ENCODE peak calls at places on chromosome 5, in eight cellular contexts. One of them, this sample, is unnamed.

GRCh38 chr5:35094966-35095365 is 47.2 kb upstream of the AGXT2 start:
- DNase-seq in HepG2: no peak
- DNase-seq in IMR-90: no peak
- DNase-seq in tibial artery: no peak
- DNase-seq in cardiac muscle cell: no peak
- DNase-seq in HCT116: no peak
- DNase-seq in heart right ventricle: no peak
- DNase-seq in Panc1: no peak
- DNase-seq in this sample: no peak

GRCh38 chr5:169253071-169253470 is 47.9 kb downstream of the SLIT3 start:
- DNase-seq in tibial artery: no peak
- DNase-seq in HCT116: no peak
- DNase-seq in IMR-90: no peak
- DNase-seq in cardiac muscle cell: no peak
- DNase-seq in HepG2: no peak
- DNase-seq in Panc1: no peak
- DNase-seq in heart right ventricle: no peak
- DNase-seq in this sample: no peak

GRCh38 chr5:178232124-178232919 is at the start of gene PHYKPL:
- DNase-seq in HCT116: peak; percentile 44
- DNase-seq in HepG2: peak; percentile 36
- DNase-seq in tibial artery: peak; percentile 56
- DNase-seq in cardiac muscle cell: peak; percentile 82
- DNase-seq in heart right ventricle: peak; percentile 59
- DNase-seq in Panc1: no peak
- DNase-seq in IMR-90: peak; percentile 58
- DNase-seq in this sample: no peak

GRCh38 chr5:1285141-1285540 is 9.7 kb downstream of the TERT start:
- DNase-seq in Panc1: no peak
- DNase-seq in IMR-90: no peak
- DNase-seq in heart right ventricle: no peak
- DNase-seq in tibial artery: no peak
- DNase-seq in HepG2: no peak
- DNase-seq in HCT116: no peak
- DNase-seq in cardiac muscle cell: no peak
- DNase-seq in this sample: no peak

GRCh38 chr5:163913548-163913947 is 408.1 kb downstream of the MAT2B start:
- DNase-seq in Panc1: no peak
- DNase-seq in HepG2: no peak
- DNase-seq in IMR-90: peak; percentile 14
- DNase-seq in tibial artery: no peak
- DNase-seq in cardiac muscle cell: peak; percentile 21
- DNase-seq in heart right ventricle: no peak
- DNase-seq in HCT116: no peak
- DNase-seq in this sample: no peak

GRCh38 chr5:147234825-147235635 is at the start of gene STK32A:
- DNase-seq in heart right ventricle: no peak
- DNase-seq in HCT116: no peak
- DNase-seq in HepG2: no peak
- DNase-seq in Panc1: no peak
- DNase-seq in cardiac muscle cell: peak; percentile 25
- DNase-seq in IMR-90: no peak
- DNase-seq in tibial artery: peak; percentile 43
- DNase-seq in this sample: peak; percentile 4

GRCh38 chr5:1840741-1841521 is 39.7 kb downstream of the NDUFS6 start:
- DNase-seq in HepG2: no peak
- DNase-seq in Panc1: no peak
- DNase-seq in tibial artery: no peak
- DNase-seq in HCT116: no peak
- DNase-seq in cardiac muscle cell: peak; percentile 8
- DNase-seq in IMR-90: no peak
- DNase-seq in heart right ventricle: peak; percentile 54
- DNase-seq in this sample: no peak

GRCh38 chr5:139655727-139656271 is 7.7 kb downstream of the CXXC5 start:
- DNase-seq in cardiac muscle cell: no peak
- DNase-seq in IMR-90: peak; percentile 69
- DNase-seq in HepG2: peak; percentile 76
- DNase-seq in tibial artery: peak; percentile 63
- DNase-seq in Panc1: no peak
- DNase-seq in HCT116: no peak
- DNase-seq in heart right ventricle: peak; percentile 77
- DNase-seq in this sample: no peak

GRCh38 chr5:153960269-153961215 is 78.2 kb downstream of the FAM114A2 start:
- DNase-seq in HCT116: no peak
- DNase-seq in HepG2: no peak
- DNase-seq in heart right ventricle: no peak
- DNase-seq in Panc1: no peak
- DNase-seq in cardiac muscle cell: peak; percentile 14
- DNase-seq in IMR-90: no peak
- DNase-seq in tibial artery: no peak
- DNase-seq in this sample: no peak

GRCh38 chr5:14264605-14265316 is 121.6 kb downstream of the TRIO start:
- DNase-seq in heart right ventricle: peak; percentile 88
- DNase-seq in Panc1: peak; percentile 89
- DNase-seq in IMR-90: peak; percentile 94
- DNase-seq in tibial artery: peak; percentile 87
- DNase-seq in cardiac muscle cell: peak; percentile 93
- DNase-seq in HCT116: peak; percentile 71
- DNase-seq in HepG2: peak; percentile 78
- DNase-seq in this sample: peak; percentile 71

GRCh38 chr5:125342938-125343401 is 596.5 kb upstream of the ZNF608 start:
- DNase-seq in HCT116: no peak
- DNase-seq in Panc1: no peak
- DNase-seq in IMR-90: peak; percentile 84
- DNase-seq in cardiac muscle cell: peak; percentile 68
- DNase-seq in HepG2: no peak
- DNase-seq in tibial artery: no peak
- DNase-seq in heart right ventricle: no peak
- DNase-seq in this sample: no peak

GRCh38 chr5:119291056-119291455 is 64.8 kb upstream of the TNFAIP8 start:
- DNase-seq in IMR-90: no peak
- DNase-seq in cardiac muscle cell: no peak
- DNase-seq in tibial artery: no peak
- DNase-seq in Panc1: no peak
- DNase-seq in heart right ventricle: no peak
- DNase-seq in HCT116: no peak
- DNase-seq in HepG2: no peak
- DNase-seq in this sample: no peak
- H3K4me3 ChIP-seq in IMR-90: no peak overlapping the region
- H3K4me3 ChIP-seq in cardiac muscle cell: no peak overlapping the region
- H3K4me3 ChIP-seq in tibial artery: peak overlapping the region; percentile 9
- H3K4me3 ChIP-seq in Panc1: no peak overlapping the region
- H3K4me3 ChIP-seq in heart right ventricle: no peak overlapping the region
- H3K4me3 ChIP-seq in HCT116: no peak overlapping the region
- H3K4me3 ChIP-seq in HepG2: no peak overlapping the region
- H3K4me3 ChIP-seq in this sample: no peak overlapping the region

GRCh38 chr5:15286659-15287058 is 213.3 kb upstream of the FBXL7 start:
- DNase-seq in cardiac muscle cell: peak; percentile 47
- DNase-seq in IMR-90: no peak
- DNase-seq in Panc1: no peak
- DNase-seq in heart right ventricle: peak; percentile 13
- DNase-seq in tibial artery: no peak
- DNase-seq in HCT116: no peak
- DNase-seq in HepG2: no peak
- DNase-seq in this sample: no peak
- TF ChIP-seq CTCF in cardiac muscle cell: peak; percentile 37
- TF ChIP-seq CTCF in IMR-90: no peak
- TF ChIP-seq CTCF in Panc1: no peak
- TF ChIP-seq CTCF in heart right ventricle: peak; percentile 26
- TF ChIP-seq CTCF in tibial artery: peak; percentile 17
- TF ChIP-seq CTCF in HCT116: no peak
- TF ChIP-seq CTCF in HepG2: peak; percentile 41
- TF ChIP-seq CTCF in this sample: no peak

GRCh38 chr5:112351225-112351624 is 67.9 kb downstream of the EPB41L4A start:
- DNase-seq in cardiac muscle cell: no peak
- DNase-seq in tibial artery: no peak
- DNase-seq in IMR-90: no peak
- DNase-seq in HepG2: no peak
- DNase-seq in heart right ventricle: no peak
- DNase-seq in Panc1: no peak
- DNase-seq in HCT116: no peak
- DNase-seq in this sample: no peak

GRCh38 chr5:112348387-112348786 is 70.7 kb downstream of the EPB41L4A start:
- DNase-seq in tibial artery: no peak
- DNase-seq in cardiac muscle cell: no peak
- DNase-seq in HCT116: no peak
- DNase-seq in Panc1: no peak
- DNase-seq in heart right ventricle: no peak
- DNase-seq in HepG2: no peak
- DNase-seq in IMR-90: no peak
- DNase-seq in this sample: no peak

GRCh38 chr5:112353678-112354077 is 65.4 kb downstream of the EPB41L4A start:
- DNase-seq in IMR-90: no peak
- DNase-seq in heart right ventricle: no peak
- DNase-seq in tibial artery: no peak
- DNase-seq in HepG2: no peak
- DNase-seq in Panc1: no peak
- DNase-seq in HCT116: no peak
- DNase-seq in cardiac muscle cell: no peak
- DNase-seq in this sample: no peak

GRCh38 chr5:112348915-112349314 is 70.2 kb downstream of the EPB41L4A start:
- DNase-seq in tibial artery: no peak
- DNase-seq in cardiac muscle cell: no peak
- DNase-seq in HepG2: no peak
- DNase-seq in Panc1: no peak
- DNase-seq in IMR-90: no peak
- DNase-seq in heart right ventricle: no peak
- DNase-seq in HCT116: no peak
- DNase-seq in this sample: no peak

GRCh38 chr5:112350626-112351025 is 68.5 kb downstream of the EPB41L4A start:
- DNase-seq in heart right ventricle: no peak
- DNase-seq in Panc1: no peak
- DNase-seq in HCT116: no peak
- DNase-seq in tibial artery: no peak
- DNase-seq in IMR-90: no peak
- DNase-seq in cardiac muscle cell: no peak
- DNase-seq in HepG2: no peak
- DNase-seq in this sample: no peak
- H3K27me3 ChIP-seq in heart right ventricle: no peaks in the 10 kb centered on the region
- H3K27me3 ChIP-seq in Panc1: no peaks in the 10 kb centered on the region
- H3K27me3 ChIP-seq in HCT116: no peaks in the 10 kb centered on the region
- H3K27me3 ChIP-seq in tibial artery: no peaks in the 10 kb centered on the region
- H3K27me3 ChIP-seq in IMR-90: no peaks in the 10 kb centered on the region
- H3K27me3 ChIP-seq in cardiac muscle cell: no peaks in the 10 kb centered on the region
- H3K27me3 ChIP-seq in HepG2: no peaks in the 10 kb centered on the region
- H3K27me3 ChIP-seq in this sample: no peaks in the 10 kb centered on the region

DNA sequence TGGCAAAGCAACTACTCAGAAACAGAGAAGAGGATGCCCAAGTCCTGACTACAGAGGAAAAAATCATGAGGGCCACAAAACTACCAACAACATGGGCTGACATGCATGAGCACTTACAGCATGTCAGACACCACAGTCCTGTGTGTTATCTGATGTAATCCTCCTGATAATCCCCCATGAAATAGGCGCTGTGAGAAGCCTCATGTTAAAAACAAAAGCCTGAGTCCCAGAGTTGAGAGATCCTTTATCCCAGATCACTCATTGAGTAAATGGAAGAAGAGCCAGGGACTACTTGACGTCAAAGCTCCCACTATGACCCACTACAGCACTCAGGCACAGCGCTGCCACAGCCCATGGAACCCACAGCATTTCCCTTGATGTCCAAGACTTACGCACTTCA is 7.2 kb upstream of the SPOCK1 start:
- DNase-seq in cardiac muscle cell: no peak
- DNase-seq in Panc1: no peak
- DNase-seq in IMR-90: no peak
- DNase-seq in tibial artery: no peak
- DNase-seq in heart right ventricle: no peak
- DNase-seq in HCT116: no peak
- DNase-seq in HepG2: no peak
- DNase-seq in this sample: no peak
- H3K4me3 ChIP-seq in cardiac muscle cell: no peak overlapping the region
- H3K4me3 ChIP-seq in Panc1: no peak overlapping the region
- H3K4me3 ChIP-seq in IMR-90: no peak overlapping the region
- H3K4me3 ChIP-seq in tibial artery: no peak overlapping the region
- H3K4me3 ChIP-seq in heart right ventricle: no peak overlapping the region
- H3K4me3 ChIP-seq in HCT116: no peak overlapping the region
- H3K4me3 ChIP-seq in HepG2: no peak overlapping the region
- H3K4me3 ChIP-seq in this sample: no peak overlapping the region

DNA sequence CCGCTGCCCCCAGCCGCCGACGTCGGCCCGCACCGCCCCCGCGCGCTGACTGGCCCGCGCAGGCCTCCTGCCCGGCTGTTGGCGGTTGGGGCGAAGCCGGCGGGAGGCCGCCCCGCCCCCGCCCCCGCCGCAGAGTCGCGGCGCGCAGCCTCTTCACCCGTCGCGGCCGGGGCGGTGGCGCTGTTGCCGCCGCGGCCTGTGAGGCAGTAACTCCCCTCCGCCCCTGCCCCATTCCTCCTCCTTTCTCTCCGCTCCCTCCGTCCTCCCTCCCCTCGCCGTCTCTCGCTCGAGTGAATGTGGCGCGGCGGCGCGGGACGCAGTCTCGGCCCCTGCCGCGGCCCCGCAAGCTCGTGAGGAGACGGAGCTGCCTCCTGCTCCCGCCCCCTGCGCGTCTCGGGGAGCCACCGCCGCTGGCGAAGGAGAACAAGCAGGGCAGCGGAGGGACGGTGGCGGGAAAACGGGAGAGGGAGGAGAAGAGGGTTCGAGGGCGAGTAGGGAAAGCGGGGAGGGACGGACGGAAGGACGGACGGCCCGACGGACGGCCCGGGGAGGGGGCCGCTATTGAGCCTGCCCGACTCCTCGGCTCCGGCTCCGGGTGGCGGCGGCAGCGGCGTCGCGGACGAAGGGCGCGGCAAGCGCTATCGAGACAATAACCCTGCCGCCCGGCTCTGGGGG is 637 bp upstream of the ERBIN start:
- DNase-seq in tibial artery: peak; percentile 68
- DNase-seq in HepG2: peak; percentile 74
- DNase-seq in cardiac muscle cell: peak; percentile 94
- DNase-seq in heart right ventricle: peak; percentile 82
- DNase-seq in IMR-90: peak; percentile 85
- DNase-seq in Panc1: no peak
- DNase-seq in HCT116: peak; percentile 47
- DNase-seq in this sample: no peak
- TF ChIP-seq CTCF in tibial artery: peak; percentile 35
- TF ChIP-seq CTCF in HepG2: peak; percentile 76
- TF ChIP-seq CTCF in cardiac muscle cell: peak; percentile 33
- TF ChIP-seq CTCF in heart right ventricle: peak; percentile 27
- TF ChIP-seq CTCF in IMR-90: peak; percentile 51
- TF ChIP-seq CTCF in Panc1: peak; percentile 80
- TF ChIP-seq CTCF in HCT116: peak; percentile 27
- TF ChIP-seq CTCF in this sample: peak; percentile 8

GRCh38 chr5:118980017-118980416 is 8.3 kb downstream of the DTWD2 start:
- DNase-seq in heart right ventricle: no peak
- DNase-seq in IMR-90: no peak
- DNase-seq in cardiac muscle cell: no peak
- DNase-seq in HCT116: no peak
- DNase-seq in Panc1: no peak
- DNase-seq in tibial artery: no peak
- DNase-seq in HepG2: peak; percentile 68
- DNase-seq in this sample: no peak

GRCh38 chr5:118984602-118985001 is 3.7 kb downstream of the DTWD2 start:
- DNase-seq in IMR-90: peak; percentile 65
- DNase-seq in cardiac muscle cell: peak; percentile 17
- DNase-seq in HepG2: no peak
- DNase-seq in Panc1: no peak
- DNase-seq in tibial artery: no peak
- DNase-seq in heart right ventricle: no peak
- DNase-seq in HCT116: no peak
- DNase-seq in this sample: no peak

GRCh38 chr5:118981783-118982182 is 6.6 kb downstream of the DTWD2 start:
- DNase-seq in HCT116: no peak
- DNase-seq in HepG2: no peak
- DNase-seq in IMR-90: no peak
- DNase-seq in tibial artery: no peak
- DNase-seq in heart right ventricle: no peak
- DNase-seq in Panc1: no peak
- DNase-seq in cardiac muscle cell: no peak
- DNase-seq in this sample: no peak

GRCh38 chr5:118980438-118980837 is 7.9 kb downstream of the DTWD2 start:
- DNase-seq in Panc1: no peak
- DNase-seq in heart right ventricle: no peak
- DNase-seq in HepG2: no peak
- DNase-seq in IMR-90: no peak
- DNase-seq in tibial artery: no peak
- DNase-seq in cardiac muscle cell: no peak
- DNase-seq in HCT116: no peak
- DNase-seq in this sample: no peak
- H3K27me3 ChIP-seq in Panc1: no peaks in the 10 kb centered on the region
- H3K27me3 ChIP-seq in heart right ventricle: no peaks in the 10 kb centered on the region
- H3K27me3 ChIP-seq in HepG2: no peaks in the 10 kb centered on the region
- H3K27me3 ChIP-seq in IMR-90: no peaks in the 10 kb centered on the region
- H3K27me3 ChIP-seq in tibial artery: no peaks in the 10 kb centered on the region
- H3K27me3 ChIP-seq in cardiac muscle cell: no peaks in the 10 kb centered on the region
- H3K27me3 ChIP-seq in HCT116: no peaks in the 10 kb centered on the region
- H3K27me3 ChIP-seq in this sample: no peaks in the 10 kb centered on the region